ENCODE peak calls at places on chromosomes 3 and 15, in six cellular contexts. V is H1; C is OCI-LY7; F is H9; L is upper lobe of right lung; R is CD8-positive, alpha-beta T cell. K is an unnamed sample. For H3K4me1, the result is how much of the 10 kb centered on the place peaks cover.

GRCh38 chr15:92035961-92036360 is 182.5 kb downstream of the SLCO3A1 start:
- DNase-seq in R (no peak), C (no peak), F (no peak), V (no peak), L (no peak), K (no peak)

GRCh38 chr3:56183529-56183928 is 284.7 kb downstream of the ERC2 start:
- DNase-seq in F (no peak), R (no peak), L (no peak), C (no peak), V (no peak), K (no peak)

GRCh38 chr15:78726870-78727551 is 84.3 kb downstream of the ADAMTS7 start:
- DNase-seq in L (no peak), C (peak), V (no peak), R (no peak), F (peak), K (no peak)

GRCh38 chr3:194556086-194557056 is 69.6 kb upstream of the ATP13A3 start:
- DNase-seq in V (no peak), R (no peak), L (peak), F (no peak), C (no peak), K (no peak)

GRCh38 chr3:140092883-140093536 is 158.0 kb downstream of the CLSTN2 start:
- DNase-seq in F (peak), R (no peak), C (no peak), V (no peak), L (no peak), K (no peak)

GRCh38 chr3:146065573-146066006 is 95.4 kb downstream of the PLOD2 start:
- DNase-seq in R (no peak), V (no peak), C (peak), L (no peak), F (no peak), K (no peak)

GRCh38 chr15:86327230-86327865 is 247.7 kb downstream of the AGBL1 start:
- DNase-seq in R (no peak), F (no peak), V (no peak), L (no peak), C (no peak), K (no peak)

GRCh38 chr3:32947466-32948238 is 3.8 kb upstream of the CCR4 start:
- DNase-seq in F (peak), R (peak), L (peak), C (peak), V (peak), K (no peak)

GRCh38 chr15:52360229-52361203 is 64.9 kb upstream of the MYO5C start:
- DNase-seq in L (no peak), V (no peak), F (no peak), R (no peak), C (no peak), K (no peak)

GRCh38 chr15:35479423-35479822 is 66.5 kb downstream of the DPH6 start:
- DNase-seq in V (no peak), R (no peak), C (no peak), F (no peak), L (no peak), K (no peak)

GRCh38 chr3:118466795-118467330 is 567.8 kb downstream of the IGSF11 start:
- DNase-seq in C (no peak), V (no peak), R (no peak), L (no peak), F (no peak), K (no peak)

GRCh38 chr15:52037889-52038505 is 19.0 kb downstream of the MAPK6 start:
- DNase-seq in R (no peak), F (no peak), L (no peak), C (no peak), V (no peak), K (no peak)

GRCh38 chr15:78565951-78566774 is 843 bp downstream of the CHRNA5 start:
- DNase-seq in C (no peak), R (no peak), F (peak), L (no peak), V (no peak), K (no peak)

GRCh38 chr3:50044976-50045375 is 43.7 kb upstream of the RBM5 start:
- DNase-seq in F (no peak), C (no peak), L (no peak), V (no peak), R (no peak), K (no peak)

GRCh38 chr15:90413411-90414379 is 25.7 kb downstream of the IQGAP1 start:
- DNase-seq in V (no peak), L (no peak), R (no peak), F (no peak), C (no peak), K (no peak)

GRCh38 chr15:77944002-77944867 is 133.3 kb downstream of the TBC1D2B start:
- DNase-seq in L (peak), F (peak), V (peak), R (peak), C (peak), K (peak)

GRCh38 chr15:43256341-43256740 is 10.4 kb downstream of the TGM5 start:
- DNase-seq in C (no peak), L (no peak), F (no peak), R (no peak), V (no peak), K (no peak)

GRCh38 chr3:42080452-42080872 is 10.7 kb upstream of the TRAK1 start:
- DNase-seq in R (peak), V (no peak), L (no peak), C (no peak), F (no peak), K (no peak)

GRCh38 chr3:139103484-139103883 is 58.8 kb upstream of the PRR23C start:
- DNase-seq in C (no peak), L (no peak), F (no peak), V (no peak), R (no peak), K (no peak)

GRCh38 chr15:56654624-56655023 is 78.7 kb downstream of the ZNF280D start:
- DNase-seq in L (no peak), R (no peak), C (no peak), V (no peak), F (no peak), K (no peak)

GRCh38 chr15:60328852-60329443 is 68.8 kb downstream of the ANXA2 start:
- DNase-seq in F (no peak), C (peak), L (no peak), V (no peak), R (no peak), K (no peak)

GRCh38 chr3:101873619-101874018 is 24.3 kb downstream of the NFKBIZ start:
- DNase-seq in L (no peak), V (no peak), C (no peak), F (no peak), R (no peak), K (no peak)

DNA sequence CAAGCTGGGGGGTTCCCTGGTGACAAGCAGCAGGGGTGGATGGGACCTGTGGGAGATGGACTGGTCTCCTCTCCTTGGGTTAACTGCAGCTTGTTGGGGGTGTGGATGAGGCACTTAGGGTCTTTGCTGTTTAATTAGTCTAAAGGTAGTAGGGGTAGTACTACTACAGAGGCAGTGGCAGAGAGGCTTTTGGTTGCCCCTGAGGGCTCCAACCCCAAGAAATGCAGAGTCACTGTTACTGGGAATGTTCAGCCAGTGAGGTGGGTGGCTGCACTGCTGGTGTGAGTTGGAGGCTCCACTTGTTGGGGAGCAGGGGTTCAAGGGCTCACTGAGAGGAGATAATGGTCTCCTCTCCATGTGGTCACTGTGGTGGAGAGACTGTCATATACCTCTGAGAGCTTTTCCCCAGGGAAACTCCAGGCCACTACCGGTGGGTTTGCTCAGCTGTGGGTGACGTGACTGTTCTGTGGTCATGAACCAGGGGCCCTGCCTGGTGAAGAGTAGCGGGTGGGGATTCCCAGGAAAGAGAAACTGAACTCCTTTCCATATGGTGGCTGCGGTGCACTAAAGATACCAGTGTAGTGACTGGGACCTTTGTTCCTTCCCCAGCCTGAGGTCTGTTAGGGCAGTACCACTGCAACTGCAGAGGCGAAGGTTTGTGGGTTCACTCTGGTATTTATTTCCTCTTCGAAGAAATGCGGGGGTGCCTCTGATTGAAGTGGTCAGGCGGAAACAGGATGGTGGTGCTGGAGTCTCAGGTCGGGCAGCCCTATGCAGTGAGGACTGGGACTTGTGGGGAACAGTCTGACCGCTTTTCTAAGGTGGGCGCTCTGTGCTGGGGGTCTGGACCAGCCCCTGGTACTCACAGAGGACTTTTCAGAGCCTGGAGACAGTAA is 68.9 kb upstream of the TNFSF10 start:
- DNase-seq in V (no peak), R (peak), L (no peak), F (no peak), C (no peak), K (no peak)
- H3K4me1 ChIP-seq in V (under half), R (under half), L (under half), F (under half), C (under half), K (under half)

GRCh38 chr15:74826372-74826819 is at the start of gene CPLX3:
- DNase-seq in L (no peak), V (no peak), F (peak), R (peak), C (no peak), K (no peak)

GRCh38 chr15:74825895-74826294 is 532 bp upstream of the CPLX3 start:
- DNase-seq in V (no peak), L (no peak), R (no peak), F (no peak), C (no peak), K (no peak)

GRCh38 chr15:74823324-74823723 is 3.1 kb upstream of the CPLX3 start:
- DNase-seq in F (no peak), C (no peak), V (no peak), R (no peak), L (no peak), K (no peak)

GRCh38 chr15:74826911-74827310 is 484 bp downstream of the CPLX3 start:
- DNase-seq in V (no peak), L (no peak), F (no peak), C (no peak), R (no peak), K (no peak)

DNA sequence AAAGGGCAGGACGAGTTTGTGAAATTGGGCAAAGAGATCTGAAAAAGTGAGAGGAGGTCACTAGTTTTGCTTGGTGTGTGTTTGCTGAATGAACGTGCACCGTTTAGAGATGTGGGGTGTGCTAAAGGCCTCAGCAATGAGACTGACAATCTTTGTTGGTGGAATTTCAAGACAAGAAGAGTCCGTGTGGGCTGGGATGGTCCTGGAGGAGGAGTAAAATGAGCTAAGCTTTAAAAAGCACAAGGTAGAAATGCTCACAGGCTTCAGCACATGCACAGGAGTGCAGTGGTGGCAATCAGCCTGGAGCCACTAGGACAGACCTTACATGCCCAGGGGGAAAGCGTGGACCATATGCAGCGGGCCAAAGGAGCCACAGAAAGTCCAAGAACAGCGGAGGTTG is 1.5 kb upstream of the CPLX3 start:
- DNase-seq in L (no peak), C (no peak), F (no peak), R (no peak), V (no peak), K (no peak)
- H3K4me1 ChIP-seq in L (under half), C (under half), F (under half), R (under half), V (under half), K (under half)

DNA sequence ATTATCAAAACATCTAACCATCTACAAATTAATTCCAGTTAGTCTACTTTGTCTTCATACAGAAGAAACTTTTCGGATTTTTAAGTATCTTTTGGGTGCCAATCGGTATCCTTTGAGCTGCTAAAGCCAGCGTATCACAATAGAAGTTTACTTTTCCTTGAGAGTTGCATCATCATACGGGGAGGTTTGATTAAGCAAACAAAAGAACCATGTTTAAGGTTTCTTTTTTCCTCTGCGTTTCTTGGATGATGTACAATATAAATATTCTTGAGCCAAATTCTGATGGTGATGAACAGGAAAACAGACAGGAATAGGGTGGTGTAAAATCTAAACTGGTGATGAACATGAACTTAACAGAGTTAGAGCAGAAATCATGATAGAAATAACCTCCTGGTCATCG is 527.9 kb downstream of the FOXP1 start:
- DNase-seq in C (no peak), F (no peak), L (no peak), R (no peak), V (no peak), K (no peak)
- H3K4me1 ChIP-seq in C (under half), F (under half), L (half or more), R (half or more), V (under half), K (half or more)

GRCh38 chr15:74794248-74794969 is 12.5 kb downstream of the CSK start:
- DNase-seq in L (no peak), F (no peak), C (no peak), R (no peak), V (no peak), K (no peak)
- H3K4me1 ChIP-seq in L (under half), F (under half), C (half or more), R (half or more), V (under half), K (under half)

DNA sequence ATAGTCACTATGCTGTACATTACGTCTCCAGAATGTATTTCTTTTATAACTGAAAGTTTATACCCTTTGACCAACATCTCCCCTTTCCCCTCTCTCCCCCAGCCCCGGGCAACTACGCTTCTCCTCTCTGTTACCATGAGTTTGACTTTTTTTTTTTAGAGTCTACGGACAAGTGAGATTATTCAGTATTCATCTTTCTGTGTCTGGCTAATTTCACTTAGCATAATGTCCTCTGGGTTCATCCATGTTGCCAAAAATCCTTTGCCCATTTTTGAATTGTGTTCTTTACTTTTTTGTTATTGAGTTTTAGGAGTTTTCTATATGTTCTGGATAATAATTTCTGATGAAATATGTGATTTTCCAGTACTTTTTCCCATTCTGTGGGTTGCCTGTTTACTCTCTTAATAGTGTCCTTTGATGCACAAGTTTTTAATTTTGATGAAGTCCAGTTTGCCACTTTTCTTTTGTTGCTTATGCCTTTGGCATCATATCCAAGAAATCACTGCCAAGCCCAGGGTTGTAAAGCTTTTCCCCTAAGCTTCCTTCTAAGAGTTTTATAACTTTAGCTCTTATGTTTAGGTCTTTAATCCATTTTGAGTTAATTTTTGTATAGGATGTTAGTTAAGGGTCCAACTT is 126.7 kb upstream of the NSMCE3 start:
- DNase-seq in R (no peak), C (no peak), V (no peak), L (no peak), F (no peak), K (no peak)
- H3K4me1 ChIP-seq in R (under half), C (under half), V (under half), L (under half), F (under half), K (under half)

GRCh38 chr3:19106307-19106706 is 42.0 kb upstream of the KCNH8 start:
- DNase-seq in C (no peak), L (no peak), R (no peak), V (no peak), F (no peak), K (no peak)
- H3K4me1 ChIP-seq in C (under half), L (under half), R (under half), V (under half), F (under half), K (under half)

GRCh38 chr15:72497402-72497801 is 23.3 kb downstream of the ARIH1 start:
- DNase-seq in L (no peak), F (no peak), V (no peak), R (no peak), C (no peak), K (no peak)
- H3K4me1 ChIP-seq in L (under half), F (under half), V (under half), R (under half), C (under half), K (under half)

GRCh38 chr15:64045106-64045435 is 1.2 kb downstream of the DAPK2 start:
- DNase-seq in F (no peak), C (no peak), V (no peak), L (no peak), R (no peak), K (no peak)
- H3K4me1 ChIP-seq in F (under half), C (under half), V (under half), L (under half), R (under half), K (under half)

K was measured in upper lobe of left lung.